ENCODE peak calls at places on chromosomes 7 and 10, in ten cellular contexts. B is T follicular helper cell; H is ELR; O is H7; A is glutamatergic neuron; T is activated gamma-delta T cell treated with anti-CD3 and anti-CD28 coated beads, Interleukin-2, amount 50 U/mL, for 16 hours; S is GF-D8; G is AG08395; I is skeletal muscle cell; J is GM23248. C is an unnamed sample.

GRCh38 chr10:129796611-129797420 is 167.3 kb downstream of the EBF3 start:
- DNase-seq in O (no peak), J (no peak), G (no peak), H (no peak), T (no peak), A (no peak), I (no peak), B (no peak), S (no peak), C (no peak)

GRCh38 chr7:7183061-7183832 is 903 bp downstream of the C1GALT1 start:
- DNase-seq in S (peak), J (peak), A (peak), T (peak), O (peak), B (peak), H (peak), G (peak), I (no peak), C (peak)

GRCh38 chr10:79347226-79347893 is at the start of gene PPIF:
- DNase-seq in B (peak), A (peak), I (peak), T (peak), H (peak), S (peak), J (peak), O (peak), G (peak), C (peak)

GRCh38 chr7:149774237-149775175 is 1.1 kb upstream of the ZNF467 start:
- DNase-seq in J (peak), H (no peak), S (no peak), O (peak), G (no peak), B (no peak), T (no peak), I (no peak), A (peak), C (no peak)

GRCh38 chr10:113216068-113216467 is 266.0 kb downstream of the TCF7L2 start:
- DNase-seq in A (no peak), H (no peak), G (no peak), I (no peak), J (peak), B (no peak), O (peak), T (no peak), S (no peak), C (no peak)

GRCh38 chr10:77565590-77566023 is 72.0 kb downstream of the KCNMA1 start:
- DNase-seq in T (no peak), G (no peak), I (no peak), S (no peak), A (no peak), H (peak), B (no peak), J (no peak), O (no peak), C (no peak)

GRCh38 chr10:72846225-72846624 is 47.3 kb upstream of the OIT3 start:
- DNase-seq in B (no peak), T (no peak), I (peak), J (peak), G (peak), H (peak), O (no peak), S (no peak), A (no peak), C (peak)

GRCh38 chr10:98377536-98377935 is 37.4 kb downstream of the PYROXD2 start:
- DNase-seq in I (no peak), J (no peak), B (no peak), T (no peak), O (no peak), G (no peak), S (no peak), A (no peak), H (no peak), C (no peak)

GRCh38 chr7:143305423-143306070 is 10.4 kb upstream of the CLCN1 start:
- DNase-seq in I (no peak), A (peak), T (peak), H (peak), B (peak), S (peak), G (peak), J (peak), O (peak), C (peak)

GRCh38 chr7:132065973-132066611 is 509.7 kb upstream of the PODXL start:
- DNase-seq in B (no peak), I (no peak), A (no peak), T (no peak), S (no peak), O (no peak), H (peak), J (peak), G (no peak), C (peak)

GRCh38 chr10:22386396-22386928 is 41.2 kb downstream of the SPAG6 start:
- DNase-seq in S (no peak), A (no peak), T (no peak), H (no peak), G (no peak), J (no peak), B (no peak), O (no peak), I (no peak), C (no peak)

GRCh38 chr10:70804424-70804814 is 11.3 kb upstream of the SGPL1 start:
- DNase-seq in G (no peak), O (no peak), H (no peak), I (no peak), S (no peak), A (no peak), B (no peak), T (no peak), J (peak), C (no peak)

GRCh38 chr7:94779070-94779469 is 123.1 kb upstream of the SGCE start:
- DNase-seq in A (no peak), J (no peak), T (no peak), I (no peak), H (no peak), B (no peak), S (no peak), O (no peak), G (no peak), C (no peak)

GRCh38 chr7:129159539-129159938 is 15.0 kb downstream of the TSPAN33 start:
- DNase-seq in J (no peak), G (no peak), T (no peak), I (no peak), A (no peak), B (no peak), S (no peak), H (no peak), O (no peak), C (no peak)

GRCh38 chr10:22805304-22805703 is 90.9 kb upstream of the PIP4K2A start:
- DNase-seq in G (peak), J (peak), T (no peak), S (no peak), O (no peak), I (no peak), B (no peak), H (peak), A (no peak), C (peak)

GRCh38 chr10:80196270-80196949 is 8.9 kb downstream of the ANXA11 start:
- DNase-seq in A (no peak), I (no peak), J (peak), H (peak), G (no peak), B (peak), O (peak), T (peak), S (no peak), C (peak)

GRCh38 chr10:9018161-9018843 is 963.8 kb downstream of the GATA3 start:
- DNase-seq in G (no peak), A (no peak), H (no peak), T (no peak), S (no peak), B (no peak), I (no peak), O (no peak), J (no peak), C (no peak)

GRCh38 chr7:3294432-3295100 is 6.5 kb upstream of the SDK1 start:
- DNase-seq in T (no peak), B (no peak), O (peak), G (no peak), A (no peak), J (no peak), I (no peak), H (no peak), S (no peak), C (no peak)

GRCh38 chr7:150341263-150342118 is at the start of gene RARRES2:
- DNase-seq in B (no peak), H (no peak), T (no peak), A (peak), G (no peak), I (no peak), J (no peak), S (no peak), O (peak), C (no peak)

GRCh38 chr7:81583090-81583489 is 186.8 kb downstream of the HGF start:
- DNase-seq in I (no peak), A (no peak), T (no peak), H (no peak), J (no peak), B (no peak), G (no peak), O (no peak), S (no peak), C (no peak)

GRCh38 chr10:74855027-74855426 is 28.6 kb downstream of the KAT6B start:
- DNase-seq in J (peak), S (no peak), B (no peak), A (no peak), O (no peak), T (no peak), I (no peak), H (no peak), G (no peak), C (no peak)

GRCh38 chr7:150317748-150318444 is 5.3 kb upstream of the LRRC61 start:
- DNase-seq in J (peak), I (no peak), S (no peak), B (no peak), G (peak), O (peak), T (no peak), A (no peak), H (peak), C (no peak)

GRCh38 chr10:69385454-69386350 is 31.0 kb downstream of the TACR2 start:
- DNase-seq in T (no peak), B (no peak), G (no peak), A (no peak), I (no peak), S (no peak), H (no peak), O (no peak), J (no peak), C (no peak)

GRCh38 chr10:76195990-76196389 is 764.6 kb downstream of the LRMDA start:
- DNase-seq in O (no peak), I (no peak), S (no peak), B (no peak), J (peak), G (no peak), T (no peak), A (no peak), H (no peak), C (peak)

GRCh38 chr10:110209926-110210662 is 2.7 kb downstream of the MXI1 start:
- DNase-seq in S (no peak), G (peak), J (peak), I (no peak), B (no peak), T (no peak), H (peak), O (peak), A (peak), C (peak)

GRCh38 chr7:128266891-128267839 is 26.1 kb downstream of the LEP start:
- DNase-seq in H (peak), G (peak), B (no peak), I (peak), J (peak), A (peak), O (peak), T (no peak), S (no peak), C (peak)

GRCh38 chr10:106705576-106706526 is 458.7 kb downstream of the SORCS1 start:
- DNase-seq in I (peak), B (no peak), G (peak), T (no peak), J (peak), O (peak), S (no peak), H (peak), A (peak), C (peak)

GRCh38 chr7:144391823-144392255 is 11.7 kb downstream of the NOBOX start:
- DNase-seq in I (peak), H (peak), O (peak), B (no peak), A (no peak), J (peak), S (peak), G (peak), T (no peak), C (peak)

GRCh38 chr10:47269294-47269693 is 30.7 kb upstream of the GDF10 start:
- DNase-seq in A (no peak), O (peak), B (no peak), I (no peak), T (no peak), H (peak), S (no peak), G (no peak), J (no peak), C (no peak)

GRCh38 chr10:12130237-12130872 is 878 bp downstream of the SEC61A2 start:
- DNase-seq in G (peak), A (peak), T (peak), S (peak), H (peak), B (peak), I (peak), J (peak), O (peak), C (peak)

GRCh38 chr7:120052884-120053382 is 220.0 kb upstream of the KCND2 start:
- DNase-seq in H (peak), B (no peak), A (no peak), J (peak), G (peak), O (no peak), T (no peak), S (peak), I (peak), C (peak)

C was measured in adipocyte.